ENCODE peak calls at places on chromosome 3, in eight cellular contexts. N, W, U, B, L, Q, M and C are unnamed samples.

GRCh38 chr3:53159415-53160135 is 1.4 kb upstream of the PRKCD start:
- DNase-seq in L (peak), N (no peak), M (no peak), Q (peak), B (no peak), U (no peak), W (no peak), C (no peak)

GRCh38 chr3:172098698-172099494 is 59.5 kb downstream of the FNDC3B start:
- DNase-seq in U (no peak), N (no peak), B (no peak), Q (no peak), L (no peak), W (peak), M (peak), C (no peak)

GRCh38 chr3:20074226-20075063 is 34.2 kb downstream of the KAT2B start:
- DNase-seq in L (no peak), W (no peak), U (no peak), N (no peak), M (no peak), Q (peak), B (no peak), C (no peak)

GRCh38 chr3:67459131-67459530 is 195.3 kb downstream of the SUCLG2 start:
- DNase-seq in W (no peak), U (no peak), B (no peak), Q (no peak), L (no peak), M (no peak), N (no peak), C (no peak)

GRCh38 chr3:113839551-113839950 is 963 bp downstream of the GRAMD1C start:
- DNase-seq in N (no peak), L (no peak), W (no peak), B (no peak), U (no peak), Q (no peak), M (no peak), C (no peak)

GRCh38 chr3:62798000-62798399 is 77.2 kb downstream of the CADPS start:
- DNase-seq in M (no peak), B (no peak), L (no peak), N (no peak), Q (no peak), W (no peak), U (no peak), C (no peak)

GRCh38 chr3:175266478-175266877 is 407.3 kb downstream of the NAALADL2 start:
- DNase-seq in B (no peak), N (no peak), Q (peak), W (no peak), L (no peak), M (peak), U (no peak), C (no peak)

GRCh38 chr3:186886202-186886820 is 43.8 kb downstream of the ADIPOQ start:
- DNase-seq in U (no peak), W (no peak), N (no peak), M (no peak), Q (no peak), B (no peak), L (no peak), C (no peak)

GRCh38 chr3:129606522-129607390 is at the start of gene PLXND1:
- DNase-seq in W (no peak), B (peak), U (no peak), M (peak), L (peak), N (peak), Q (peak), C (no peak)

GRCh38 chr3:115615001-115615447 is 8.3 kb upstream of the GAP43 start:
- DNase-seq in Q (peak), B (no peak), U (no peak), W (peak), L (no peak), M (peak), N (no peak), C (no peak)

GRCh38 chr3:13019243-13019701 is 54.0 kb downstream of the IQSEC1 start:
- DNase-seq in U (no peak), Q (peak), B (peak), L (no peak), M (peak), N (no peak), W (peak), C (no peak)

GRCh38 chr3:129911261-129911861 is 17.9 kb upstream of the TMCC1 start:
- DNase-seq in M (no peak), Q (peak), L (no peak), W (no peak), N (no peak), U (no peak), B (no peak), C (no peak)

GRCh38 chr3:170049146-170050000 is 11.6 kb downstream of the GPR160 start:
- DNase-seq in N (no peak), Q (peak), U (no peak), M (peak), L (peak), B (peak), W (no peak), C (no peak)

GRCh38 chr3:139460529-139460928 is 15.8 kb downstream of the RBP2 start:
- DNase-seq in L (no peak), M (no peak), N (no peak), Q (no peak), U (no peak), W (no peak), B (no peak), C (no peak)

GRCh38 chr3:9866639-9867038 is 13.4 kb downstream of the CIDEC start:
- DNase-seq in L (no peak), B (no peak), W (no peak), N (peak), M (peak), U (no peak), Q (peak), C (no peak)

GRCh38 chr3:138694287-138695007 is 85.9 kb downstream of the FAIM start:
- DNase-seq in Q (peak), U (no peak), L (no peak), N (no peak), M (peak), W (no peak), B (no peak), C (no peak)

GRCh38 chr3:150605998-150606641 is 3.0 kb downstream of the SELENOT start:
- DNase-seq in L (no peak), B (peak), N (no peak), Q (no peak), U (no peak), W (no peak), M (no peak), C (no peak)
- H3K4me3 ChIP-seq in L (no peak), B (no peak), N (no peak), Q (no peak), U (peak), W (no peak), M (no peak), C (peak)

GRCh38 chr3:76949462-76949861 is 90.4 kb upstream of the ROBO2 start:
- DNase-seq in M (no peak), Q (no peak), N (no peak), U (no peak), B (no peak), L (no peak), W (no peak), C (no peak)
- H3K4me3 ChIP-seq in M (no peak), Q (no peak), N (no peak), U (no peak), B (no peak), L (no peak), W (no peak), C (no peak)

GRCh38 chr3:119716998-119717397 is 14.2 kb downstream of the CFAP91 start:
- DNase-seq in B (no peak), L (peak), M (no peak), W (no peak), Q (no peak), N (no peak), U (no peak), C (no peak)
- H3K4me3 ChIP-seq in B (no peak), L (no peak), M (no peak), W (no peak), Q (no peak), N (no peak), U (no peak), C (no peak)

GRCh38 chr3:150202696-150203095 is 205.4 kb upstream of the TSC22D2 start:
- DNase-seq in Q (no peak), W (no peak), N (no peak), L (no peak), B (no peak), U (no peak), M (no peak), C (no peak)

GRCh38 chr3:150203273-150203672 is 204.8 kb upstream of the TSC22D2 start:
- DNase-seq in L (no peak), M (peak), B (no peak), Q (no peak), W (no peak), U (no peak), N (no peak), C (no peak)
- H3K4me3 ChIP-seq in L (no peak), M (no peak), B (no peak), Q (no peak), W (no peak), U (no peak), N (no peak), C (no peak)

GRCh38 chr3:196528639-196529233 is 13.6 kb upstream of the SMCO1 start:
- DNase-seq in W (no peak), N (peak), B (peak), U (peak), Q (peak), M (peak), L (peak), C (peak)
- H3K4me3 ChIP-seq in W (peak), N (peak), B (peak), U (peak), Q (peak), M (peak), L (peak), C (peak)

GRCh38 chr3:18426597-18426996 is 1.5 kb upstream of the SATB1 start:
- DNase-seq in Q (no peak), U (no peak), M (no peak), L (no peak), W (no peak), N (no peak), B (no peak), C (no peak)
- H3K4me3 ChIP-seq in Q (no peak), U (peak), M (no peak), L (peak), W (no peak), N (no peak), B (no peak), C (no peak)